ENCODE peak calls at places on chromosomes 5 and 9, in four cellular contexts. B is HepG2, U is WTC11, H is GM12878. O is an unnamed sample.

GRCh38 chr9:130128782-130129424 is 43.3 kb upstream of the NCS1 start:
- DNase-seq in B (no peak), U (no peak), H (peak), O (no peak)

GRCh38 chr5:157740211-157740610 is 3.3 kb upstream of the LSM11 start:
- DNase-seq in B (peak), U (peak), H (no peak), O (peak)

GRCh38 chr5:93430139-93430538 is 150.9 kb downstream of the NR2F1-AS1 start:
- DNase-seq in B (no peak), U (no peak), H (no peak), O (no peak)

GRCh38 chr5:73514418-73514817 is 16.2 kb downstream of the BTF3 start:
- DNase-seq in B (no peak), U (no peak), H (no peak), O (no peak)

GRCh38 chr5:9380108-9380507 is 165.8 kb downstream of the SEMA5A start:
- DNase-seq in B (no peak), U (no peak), H (no peak), O (no peak)

GRCh38 chr5:145825751-145826180 is 9.4 kb downstream of the PRELID2 start:
- DNase-seq in B (peak), U (no peak), H (no peak), O (peak)

GRCh38 chr9:109590945-109591344 is 92.8 kb upstream of the PTPN3 start:
- DNase-seq in B (no peak), U (no peak), H (no peak), O (no peak)

GRCh38 chr9:7094052-7094451 is 336.3 kb downstream of the KDM4C start:
- DNase-seq in B (peak), U (peak), H (no peak), O (peak)

GRCh38 chr9:130893250-130894101 is 3.1 kb downstream of the QRFP start:
- DNase-seq in B (no peak), U (peak), H (no peak), O (peak)

GRCh38 chr9:89872426-89872912 is 267.7 kb downstream of the GADD45G start:
- DNase-seq in B (no peak), U (no peak), H (no peak), O (no peak)

GRCh38 chr5:101482931-101483330 is 579.8 kb upstream of the ST8SIA4 start:
- DNase-seq in B (no peak), U (no peak), H (no peak), O (no peak)

GRCh38 chr9:27408523-27408922 is 111.6 kb upstream of the EQTN start:
- DNase-seq in B (no peak), U (no peak), H (no peak), O (no peak)

GRCh38 chr9:111514967-111515366 is 10.0 kb upstream of the ZNF483 start:
- DNase-seq in B (no peak), U (no peak), H (no peak), O (no peak)

GRCh38 chr5:152592416-152592815 is 187.3 kb upstream of the NMUR2 start:
- DNase-seq in B (no peak), U (no peak), H (no peak), O (no peak)

GRCh38 chr5:153753645-153754432 is 263.4 kb downstream of the GRIA1 start:
- DNase-seq in B (no peak), U (no peak), H (no peak), O (no peak)

GRCh38 chr9:109150925-109151547 is 16.0 kb downstream of the FRRS1L start:
- DNase-seq in B (no peak), U (no peak), H (no peak), O (no peak)

GRCh38 chr5:142758803-142759145 is 11.4 kb upstream of the ARHGAP26 start:
- DNase-seq in B (no peak), U (no peak), H (no peak), O (no peak)

GRCh38 chr5:160171656-160172055 is 52.4 kb upstream of the PWWP2A start:
- DNase-seq in B (no peak), U (no peak), H (no peak), O (no peak)

GRCh38 chr5:60141119-60141518 is 247.6 kb upstream of the PDE4D start:
- DNase-seq in B (no peak), U (no peak), H (no peak), O (no peak)

GRCh38 chr9:108476574-108476973 is 379.2 kb downstream of the ACTL7B start:
- DNase-seq in B (no peak), U (no peak), H (no peak), O (no peak)

GRCh38 chr5:41447761-41448510 is 62.5 kb downstream of the PLCXD3 start:
- DNase-seq in B (no peak), U (no peak), H (no peak), O (no peak)

GRCh38 chr5:68215888-68216736 is 556 bp downstream of the PIK3R1 start:
- DNase-seq in B (peak), U (peak), H (no peak), O (peak)

GRCh38 chr9:7760014-7760415 is 39.6 kb downstream of the DMAC1 start:
- DNase-seq in B (no peak), U (no peak), H (no peak), O (no peak)

GRCh38 chr5:318341-318897 is 3.1 kb upstream of the AHRR start:
- DNase-seq in B (no peak), U (no peak), H (no peak), O (no peak)

GRCh38 chr9:68500457-68501158 is 40.1 kb downstream of the TMEM252 start:
- DNase-seq in B (peak), U (no peak), H (no peak), O (no peak)

GRCh38 chr9:118238139-118238538 is 533.9 kb downstream of the TLR4 start:
- DNase-seq in B (no peak), U (no peak), H (no peak), O (no peak)

GRCh38 chr5:20215257-20215656 is 227.3 kb upstream of the CDH18 start:
- DNase-seq in B (no peak), U (no peak), H (no peak), O (no peak)

GRCh38 chr5:10866913-10867312 is 105.9 kb upstream of the DAP start:
- DNase-seq in B (no peak), U (no peak), H (no peak), O (peak)

GRCh38 chr9:131773911-131774379 is 34.1 kb upstream of the RAPGEF1 start:
- DNase-seq in B (peak), U (peak), H (no peak), O (peak)

GRCh38 chr5:157162919-157163510 is 3.0 kb downstream of the GARIN3 start:
- DNase-seq in B (no peak), U (no peak), H (no peak), O (no peak)

GRCh38 chr5:172282277-172283019 is 1.1 kb downstream of the UBTD2 start:
- DNase-seq in B (no peak), U (no peak), H (no peak), O (no peak)

GRCh38 chr5:133581348-133581747 is 31.0 kb downstream of the FSTL4 start:
- DNase-seq in B (no peak), U (no peak), H (no peak), O (no peak)

GRCh38 chr5:90037646-90038045 is 371.9 kb downstream of the CETN3 start:
- DNase-seq in B (no peak), U (no peak), H (no peak), O (no peak)

GRCh38 chr5:148090780-148091221 is 27.0 kb downstream of the SPINK5 start:
- DNase-seq in B (no peak), U (no peak), H (no peak), O (no peak)

GRCh38 chr5:83919071-83920041 is 198.7 kb upstream of the HAPLN1 start:
- DNase-seq in B (no peak), U (no peak), H (no peak), O (no peak)

GRCh38 chr5:34022131-34022705 is 14.4 kb upstream of the AMACR start:
- DNase-seq in B (no peak), U (no peak), H (no peak), O (no peak)

GRCh38 chr5:158435161-158435616 is 576.2 kb upstream of the CLINT1 start:
- DNase-seq in B (no peak), U (no peak), H (peak), O (no peak)

GRCh38 chr5:64214152-64214551 is 48.5 kb downstream of the RNF180 start:
- DNase-seq in B (no peak), U (no peak), H (no peak), O (no peak)

DNA sequence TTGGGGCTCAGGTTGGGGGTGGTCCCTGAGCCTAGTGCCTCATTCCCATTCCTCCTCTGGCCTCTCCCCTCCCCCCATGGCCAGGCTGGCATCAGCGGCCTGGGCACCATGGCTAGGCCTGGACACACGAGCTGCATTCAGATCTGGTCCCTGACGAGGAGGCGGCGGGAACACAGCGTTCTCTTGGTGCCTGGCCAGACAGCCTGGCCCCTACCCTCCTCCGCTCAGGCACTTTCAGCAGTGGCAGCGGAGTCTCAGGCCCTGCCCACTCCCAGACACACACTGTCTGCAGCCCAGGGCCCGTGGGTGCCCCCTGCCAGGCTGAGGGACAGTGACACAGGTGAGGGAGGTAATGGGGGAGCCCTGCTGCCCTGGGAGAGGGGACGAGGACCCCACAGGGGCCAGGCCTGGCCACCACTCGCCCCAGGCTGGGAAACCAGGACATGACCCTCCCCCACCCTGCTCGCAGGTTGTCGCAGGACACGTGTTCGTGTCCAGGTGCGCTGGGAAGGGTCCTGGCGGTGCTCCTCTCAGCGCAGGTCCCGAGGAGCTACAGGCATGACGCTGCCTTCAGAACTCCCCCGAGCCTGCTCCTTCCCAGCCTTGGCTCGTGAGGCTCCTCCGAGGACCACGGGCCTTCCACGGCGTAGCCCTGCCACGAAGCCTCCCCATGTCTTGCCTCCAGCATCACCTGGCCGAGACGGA is 19.9 kb upstream of the UBAC1 start:
- DNase-seq in B (no peak), U (no peak), H (no peak), O (no peak)
- TF ChIP-seq TCF7 in B (no peak), U (no peak), H (no peak), O (no peak)

DNA sequence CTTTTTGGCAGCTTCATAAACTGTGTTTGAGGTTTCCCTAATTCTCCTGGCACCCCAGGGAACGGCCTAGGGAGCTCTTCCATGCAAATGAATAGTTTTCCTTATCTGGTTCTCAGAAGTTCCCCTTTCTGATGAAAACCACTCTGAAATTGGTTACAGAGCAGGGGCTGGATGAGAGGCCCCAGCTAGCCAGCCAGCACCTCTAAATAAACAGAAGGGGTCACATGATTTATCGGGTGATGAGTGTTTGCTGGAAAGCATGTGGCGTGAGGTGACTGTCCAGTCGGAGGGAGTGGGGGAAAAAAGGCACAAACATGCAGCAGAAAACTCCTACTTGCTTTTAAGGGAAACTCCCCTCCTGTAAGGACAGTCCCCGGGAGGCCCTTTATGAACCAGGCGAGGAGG is 261.2 kb upstream of the ANKRD55 start:
- DNase-seq in B (no peak), U (no peak), H (no peak), O (no peak)
- TF ChIP-seq TCF7 in B (no peak), U (no peak), H (no peak), O (no peak)

GRCh38 chr9:136160939-136161610 is 42.4 kb upstream of the TMEM250 start:
- DNase-seq in B (no peak), U (peak), H (no peak), O (no peak)

GRCh38 chr9:136157477-136158265 is 39.0 kb upstream of the TMEM250 start:
- DNase-seq in B (no peak), U (peak), H (no peak), O (no peak)

GRCh38 chr9:136160321-136160938 is 41.8 kb upstream of the TMEM250 start:
- DNase-seq in B (no peak), U (peak), H (no peak), O (no peak)

GRCh38 chr9:136156216-136157120 is 37.8 kb upstream of the TMEM250 start:
- DNase-seq in B (no peak), U (peak), H (no peak), O (no peak)

GRCh38 chr9:136159851-136160250 is 41.2 kb upstream of the TMEM250 start:
- DNase-seq in B (no peak), U (peak), H (no peak), O (no peak)
- TF ChIP-seq TCF7 in B (no peak), U (no peak), H (no peak), O (no peak)

DNA sequence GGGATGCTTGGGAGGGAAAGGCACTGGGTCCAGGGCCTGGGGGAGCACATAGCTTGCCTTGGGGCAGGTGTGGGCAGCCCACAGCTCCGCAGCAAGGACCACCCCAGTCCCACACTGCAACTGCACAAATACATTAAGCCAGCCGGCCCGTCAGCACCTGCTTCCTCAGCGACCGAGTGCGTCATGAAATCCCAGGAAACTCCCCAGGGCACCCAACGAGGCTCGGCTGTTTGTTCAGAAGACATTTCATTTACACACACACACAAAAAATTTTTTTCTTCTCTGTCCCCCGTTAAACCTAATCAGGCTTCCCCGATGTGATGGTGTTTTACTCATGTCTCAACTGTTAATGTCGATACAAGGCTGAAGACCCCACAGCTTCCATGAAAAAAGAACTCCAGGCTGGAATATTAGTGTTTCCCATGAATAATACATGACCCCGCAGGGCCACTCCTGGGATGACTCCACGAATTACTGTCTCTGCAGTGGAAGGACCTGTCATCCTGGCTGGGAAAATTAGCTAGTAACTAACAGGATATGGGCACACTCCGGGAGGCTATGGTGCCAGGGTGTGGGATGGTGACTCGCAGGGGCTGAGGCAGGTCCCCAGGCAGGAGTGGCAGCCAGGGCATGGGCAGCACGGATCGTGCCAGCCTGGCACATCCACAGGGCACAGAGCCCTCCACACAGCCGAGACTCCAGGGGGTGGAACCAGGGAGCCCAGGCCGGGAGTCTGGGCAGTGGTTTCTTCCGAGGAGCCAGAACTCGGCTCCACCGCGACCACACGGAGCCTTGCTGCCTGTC is 102.4 kb downstream of the VAV2 start:
- DNase-seq in B (no peak), U (no peak), H (no peak), O (no peak)
- TF ChIP-seq TCF7 in B (no peak), U (no peak), H (no peak), O (no peak)

O was measured in K562.